ENCODE peak calls at places on chromosome 9, in six cellular contexts. N is HepG2, P is H1, X is GM12878, Z is HCT116, D is SK-N-SH. O is an unnamed sample.

GRCh38 chr9:33065157-33066076 is 11.1 kb downstream of the SMU1 start:
- DNase-seq in N (no peak), P (no peak), X (peak; percentile 60), Z (no peak), D (no peak), O (no peak)

GRCh38 chr9:130933114-130934046 is 5.7 kb downstream of the FIBCD1 start:
- DNase-seq in N (no peak), P (peak; percentile 62), X (no peak), Z (no peak), D (no peak), O (no peak)

GRCh38 chr9:131682261-131682660 is 57.6 kb downstream of the RAPGEF1 start:
- DNase-seq in N (no peak), P (no peak), X (no peak), Z (no peak), D (no peak), O (no peak)

GRCh38 chr9:111916234-111916645 is 19.6 kb downstream of the UGCG start:
- DNase-seq in N (no peak), P (no peak), X (no peak), Z (no peak), D (no peak), O (no peak)

GRCh38 chr9:123399803-123400378 is 43.9 kb downstream of the CRB2 start:
- DNase-seq in N (no peak), P (peak; percentile 93), X (no peak), Z (no peak), D (peak; percentile 63), O (no peak)

GRCh38 chr9:132989414-132989996 is 11.0 kb downstream of the GFI1B start:
- DNase-seq in N (no peak), P (no peak), X (no peak), Z (no peak), D (no peak), O (no peak)

GRCh38 chr9:127035948-127036347 is 86.5 kb downstream of the ANGPTL2 start:
- DNase-seq in N (no peak), P (no peak), X (no peak), Z (no peak), D (peak; percentile 39), O (no peak)

GRCh38 chr9:137303031-137303892 is 1.2 kb upstream of the NRARP start:
- DNase-seq in N (no peak), P (peak; percentile 66), X (no peak), Z (no peak), D (peak; percentile 20), O (no peak)

GRCh38 chr9:131661954-131662621 is 77.8 kb downstream of the RAPGEF1 start:
- DNase-seq in N (no peak), P (no peak), X (no peak), Z (no peak), D (no peak), O (no peak)

GRCh38 chr9:126804696-126805545 is at the start of gene ZBTB43:
- DNase-seq in N (peak; percentile 91), P (peak; percentile 97), X (peak; percentile 89), Z (peak; percentile 85), D (peak; percentile 98), O (peak; percentile 91)

GRCh38 chr9:97559111-97559514 is 57.6 kb downstream of the TMOD1 start:
- DNase-seq in N (no peak), P (no peak), X (peak; percentile 85), Z (no peak), D (no peak), O (no peak)

GRCh38 chr9:89022902-89023301 is 31.6 kb downstream of the S1PR3 start:
- DNase-seq in N (no peak), P (no peak), X (no peak), Z (no peak), D (no peak), O (no peak)

GRCh38 chr9:136052991-136053756 is 41.9 kb downstream of the NACC2 start:
- DNase-seq in N (peak; percentile 14), P (peak; percentile 56), X (no peak), Z (no peak), D (peak; percentile 50), O (peak; percentile 32)

GRCh38 chr9:126363250-126363649 is 36.6 kb downstream of the MVB12B start:
- DNase-seq in N (no peak), P (no peak), X (no peak), Z (no peak), D (no peak), O (no peak)

GRCh38 chr9:74078647-74079046 is 418.5 kb upstream of the RORB start:
- DNase-seq in N (no peak), P (no peak), X (no peak), Z (no peak), D (no peak), O (no peak)

GRCh38 chr9:18173923-18174322 is 300.0 kb upstream of the ADAMTSL1 start:
- DNase-seq in N (no peak), P (no peak), X (no peak), Z (no peak), D (no peak), O (no peak)

GRCh38 chr9:17425379-17425778 is 153.5 kb upstream of the SH3GL2 start:
- DNase-seq in N (no peak), P (no peak), X (no peak), Z (no peak), D (no peak), O (no peak)

GRCh38 chr9:76400534-76401096 is 6.4 kb upstream of the RFK start:
- DNase-seq in N (peak; percentile 61), P (no peak), X (no peak), Z (no peak), D (no peak), O (no peak)

GRCh38 chr9:116057371-116057770 is 96.2 kb upstream of the PAPPA start:
- DNase-seq in N (no peak), P (no peak), X (no peak), Z (no peak), D (no peak), O (no peak)
- TF ChIP-seq JUND in N (no peak), P (no peak), X (no peak), Z (no peak), D (no peak), O (no peak)

GRCh38 chr9:106653111-106653697 is 209.8 kb upstream of the ZNF462 start:
- DNase-seq in N (no peak), P (no peak), X (no peak), Z (no peak), D (no peak), O (no peak)
- TF ChIP-seq JUND in N (no peak), P (no peak), X (no peak), Z (no peak), D (no peak), O (no peak)

DNA sequence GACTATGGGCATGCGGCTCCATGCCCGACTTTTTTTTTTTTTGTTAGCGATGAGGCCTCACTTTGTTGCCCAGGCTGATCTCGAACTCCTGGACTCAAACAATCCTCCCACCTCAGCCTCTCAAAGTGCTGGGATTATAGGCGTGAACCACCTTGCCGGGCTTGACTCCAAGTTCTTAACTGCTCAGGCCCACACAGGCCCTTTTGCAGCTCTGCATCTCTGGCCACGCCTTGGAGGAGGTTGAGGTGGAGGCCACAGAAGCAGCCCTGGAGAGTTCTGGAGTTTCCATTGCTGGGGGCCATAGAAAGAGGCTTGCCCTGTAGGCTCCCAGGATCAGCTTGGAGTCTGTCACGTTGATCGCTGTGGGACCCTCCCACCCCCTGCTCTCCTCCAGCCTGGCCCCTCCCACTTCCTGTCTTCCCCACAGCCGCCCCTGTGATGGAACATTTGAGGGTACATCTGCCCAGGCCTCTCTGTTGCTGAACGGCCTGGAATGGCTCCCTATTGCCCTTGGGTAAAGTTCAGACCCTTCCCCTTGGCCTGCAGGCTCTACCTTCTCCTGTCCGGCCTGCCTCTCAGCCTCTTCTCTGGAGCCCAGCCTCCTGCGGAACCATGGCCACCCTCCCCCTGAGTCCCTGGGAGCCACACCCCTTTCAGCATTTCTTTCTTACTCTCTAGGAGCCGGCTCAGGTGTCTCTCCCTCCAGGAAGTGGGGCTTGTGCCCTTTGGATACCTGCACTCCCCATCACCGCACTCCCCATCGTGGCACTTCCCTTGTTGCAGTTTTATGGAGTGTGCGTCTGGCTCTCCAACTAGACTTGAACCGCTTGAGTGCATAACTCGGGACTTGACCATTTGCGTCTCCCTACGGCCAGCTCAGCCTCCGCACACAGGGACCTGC is 30.4 kb upstream of the IER5L start:
- DNase-seq in N (no peak), P (peak; percentile 85), X (no peak), Z (no peak), D (no peak), O (no peak)
- TF ChIP-seq JUND in N (no peak), P (no peak), X (no peak), Z (no peak), D (no peak), O (no peak)

DNA sequence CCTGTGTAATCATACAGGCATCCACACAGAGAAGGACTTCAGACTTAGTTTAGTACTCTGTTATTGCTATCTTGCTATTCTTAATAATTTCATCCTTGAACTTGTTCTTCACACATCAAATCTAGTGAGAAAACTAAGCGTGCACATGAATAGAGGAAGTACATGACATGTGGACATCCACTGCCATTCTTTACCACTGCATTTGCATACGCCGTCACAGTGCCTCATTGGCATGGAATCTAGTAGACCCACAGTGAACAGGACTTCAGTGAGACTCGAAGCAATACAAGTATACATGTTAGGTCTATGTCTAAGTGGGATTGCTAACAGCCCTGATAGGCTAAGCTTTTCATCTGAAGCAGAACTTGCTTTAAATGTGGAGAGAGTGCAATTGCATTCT is 592.1 kb downstream of the TLE4 start:
- DNase-seq in N (no peak), P (no peak), X (no peak), Z (no peak), D (no peak), O (no peak)
- TF ChIP-seq JUND in N (no peak), P (no peak), X (no peak), Z (no peak), D (no peak), O (no peak)

GRCh38 chr9:101498323-101498722 is 35.3 kb upstream of the RNF20 start:
- DNase-seq in N (no peak), P (no peak), X (no peak), Z (no peak), D (no peak), O (no peak)

DNA sequence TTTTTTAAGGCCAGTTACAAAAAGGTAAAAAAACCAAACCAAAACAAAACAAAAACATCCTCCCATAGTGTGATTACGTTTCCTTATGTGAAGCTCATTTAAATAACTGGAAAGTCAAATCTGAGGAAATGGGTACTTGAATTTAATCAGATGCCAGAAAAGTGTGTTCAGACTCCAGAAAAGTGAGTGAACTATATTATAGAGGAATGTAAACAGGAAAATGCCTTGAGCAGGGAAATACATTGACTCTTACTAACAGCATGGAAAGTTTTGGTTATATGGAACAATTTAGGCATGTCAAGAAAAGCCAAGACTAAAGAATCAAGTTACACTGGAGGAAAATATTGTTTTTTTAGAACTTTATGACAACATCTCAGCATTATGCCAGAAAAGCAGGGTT is 37.8 kb upstream of the RNF20 start:
- DNase-seq in N (no peak), P (no peak), X (no peak), Z (no peak), D (no peak), O (no peak)
- TF ChIP-seq JUND in N (no peak), P (no peak), X (no peak), Z (no peak), D (no peak), O (no peak)

DNA sequence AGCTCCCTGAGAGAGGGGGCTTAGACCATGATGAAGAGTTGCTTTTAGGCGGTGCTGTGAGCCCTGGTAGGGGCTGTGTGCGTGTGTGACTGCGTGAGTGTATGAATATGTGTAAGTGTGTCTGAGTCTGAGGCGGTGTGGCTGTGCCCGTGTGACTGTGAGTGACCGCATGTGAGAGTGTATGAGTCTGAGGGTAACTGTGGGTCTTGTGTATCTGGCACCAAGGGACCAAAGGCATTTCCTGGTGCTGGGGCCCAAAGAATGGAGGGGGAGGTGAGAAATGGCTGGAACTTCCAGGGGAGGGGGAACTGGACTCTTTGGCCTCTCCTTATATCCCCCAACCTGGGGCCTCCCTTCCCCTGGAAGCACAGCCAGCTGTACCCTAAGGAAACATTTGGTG is 1.1 kb downstream of the IL11RA start:
- DNase-seq in N (no peak), P (no peak), X (no peak), Z (no peak), D (peak; percentile 48), O (no peak)
- TF ChIP-seq JUND in N (no peak), P (no peak), X (no peak), Z (no peak), D (no peak), O (no peak)